ENCODE peak calls at places on chromosomes 16 and 17, in seven cellular contexts. H, M, V, U, A, C and W are unnamed samples.
A peak's percentile ranks its signal among the peaks of the same experiment; 100 is the strongest.

GRCh38 chr17:82217530-82218204 is 5.0 kb upstream of the CCDC57 start:
- DNase-seq in H (no peak), M (peak; percentile 69), V (no peak), U (no peak), A (peak; percentile 92), C (peak; percentile 93), W (no peak)

GRCh38 chr16:72094266-72094610 is 591 bp downstream of the DHX38 start:
- DNase-seq in H (peak; percentile 28), M (no peak), V (no peak), U (no peak), A (no peak), C (no peak), W (peak; percentile 65)

GRCh38 chr17:8393470-8394231 is 4.0 kb downstream of the RNF222 start:
- DNase-seq in H (peak; percentile 41), M (no peak), V (no peak), U (no peak), A (no peak), C (no peak), W (no peak)

GRCh38 chr16:67672739-67673662 is 6.4 kb downstream of the C16orf86 start:
- DNase-seq in H (peak; percentile 89), M (peak; percentile 56), V (peak; percentile 73), U (peak; percentile 13), A (peak; percentile 77), C (peak; percentile 61), W (no peak)

GRCh38 chr17:34400301-34400931 is 37.4 kb upstream of the CCL1 start:
- DNase-seq in H (no peak), M (no peak), V (no peak), U (no peak), A (no peak), C (no peak), W (no peak)

GRCh38 chr17:68566145-68566738 is 34.9 kb downstream of the FAM20A start:
- DNase-seq in H (no peak), M (no peak), V (no peak), U (no peak), A (peak; percentile 3), C (no peak), W (no peak)

GRCh38 chr16:424623-425081 is 797 bp upstream of the RAB11FIP3 start:
- DNase-seq in H (peak; percentile 41), M (no peak), V (peak; percentile 22), U (no peak), A (peak; percentile 48), C (peak; percentile 42), W (peak; percentile 56)

GRCh38 chr16:64434526-64435069 is 687.3 kb downstream of the CDH11 start:
- DNase-seq in H (no peak), M (no peak), V (no peak), U (no peak), A (no peak), C (no peak), W (no peak)

GRCh38 chr16:60991886-60992285 is 1044.4 kb downstream of the CDH8 start:
- DNase-seq in H (no peak), M (no peak), V (no peak), U (no peak), A (no peak), C (no peak), W (no peak)